ENCODE peak calls at places on chromosomes 3 and 15, in seven cellular contexts. One of them, this sample, is unnamed.

GRCh38 chr3:197426161-197426566 is 127.8 kb upstream of the DLG1 start:
- DNase-seq in A549: no peak
- DNase-seq in iPS DF 6.9: no peak
- DNase-seq in CD8-positive, alpha-beta memory T cell: no peak
- DNase-seq in caudate nucleus: no peak
- DNase-seq in brain microvascular endothelial cell: no peak
- DNase-seq in PC-3: peak
- DNase-seq in this sample: peak

GRCh38 chr15:31489281-31489680 is 162.6 kb downstream of the KLF13 start:
- DNase-seq in PC-3: no peak
- DNase-seq in caudate nucleus: no peak
- DNase-seq in iPS DF 6.9: no peak
- DNase-seq in CD8-positive, alpha-beta memory T cell: no peak
- DNase-seq in brain microvascular endothelial cell: no peak
- DNase-seq in A549: no peak
- DNase-seq in this sample: no peak

GRCh38 chr15:67149859-67150824 is 84.7 kb downstream of the SMAD3 start:
- DNase-seq in A549: peak
- DNase-seq in brain microvascular endothelial cell: peak
- DNase-seq in CD8-positive, alpha-beta memory T cell: peak
- DNase-seq in caudate nucleus: no peak
- DNase-seq in PC-3: peak
- DNase-seq in iPS DF 6.9: no peak
- DNase-seq in this sample: peak

GRCh38 chr3:43028678-43029490 is 49.8 kb downstream of the GASK1A start:
- DNase-seq in A549: no peak
- DNase-seq in brain microvascular endothelial cell: no peak
- DNase-seq in CD8-positive, alpha-beta memory T cell: no peak
- DNase-seq in caudate nucleus: no peak
- DNase-seq in PC-3: peak
- DNase-seq in iPS DF 6.9: no peak
- DNase-seq in this sample: no peak

GRCh38 chr3:69569520-69569919 is 169.7 kb upstream of the MITF start:
- DNase-seq in CD8-positive, alpha-beta memory T cell: no peak
- DNase-seq in PC-3: no peak
- DNase-seq in A549: no peak
- DNase-seq in brain microvascular endothelial cell: no peak
- DNase-seq in caudate nucleus: no peak
- DNase-seq in iPS DF 6.9: no peak
- DNase-seq in this sample: no peak

GRCh38 chr15:27086146-27086545 is 115.2 kb downstream of the GABRG3 start:
- DNase-seq in PC-3: no peak
- DNase-seq in iPS DF 6.9: no peak
- DNase-seq in CD8-positive, alpha-beta memory T cell: no peak
- DNase-seq in A549: no peak
- DNase-seq in caudate nucleus: no peak
- DNase-seq in brain microvascular endothelial cell: no peak
- DNase-seq in this sample: no peak

GRCh38 chr3:16474304-16474703 is 39.2 kb downstream of the RFTN1 start:
- DNase-seq in CD8-positive, alpha-beta memory T cell: no peak
- DNase-seq in A549: no peak
- DNase-seq in PC-3: no peak
- DNase-seq in iPS DF 6.9: no peak
- DNase-seq in brain microvascular endothelial cell: peak
- DNase-seq in caudate nucleus: no peak
- DNase-seq in this sample: no peak

GRCh38 chr15:58498821-58499580 is 67.2 kb downstream of the LIPC start:
- DNase-seq in PC-3: no peak
- DNase-seq in CD8-positive, alpha-beta memory T cell: no peak
- DNase-seq in brain microvascular endothelial cell: peak
- DNase-seq in iPS DF 6.9: no peak
- DNase-seq in caudate nucleus: no peak
- DNase-seq in A549: no peak
- DNase-seq in this sample: peak

GRCh38 chr3:64038252-64038651 is 15.0 kb upstream of the PSMD6 start:
- DNase-seq in iPS DF 6.9: no peak
- DNase-seq in CD8-positive, alpha-beta memory T cell: no peak
- DNase-seq in PC-3: no peak
- DNase-seq in brain microvascular endothelial cell: no peak
- DNase-seq in caudate nucleus: no peak
- DNase-seq in A549: no peak
- DNase-seq in this sample: no peak

GRCh38 chr3:126442099-126442848 is 33.4 kb downstream of the ZXDC start:
- DNase-seq in caudate nucleus: no peak
- DNase-seq in CD8-positive, alpha-beta memory T cell: no peak
- DNase-seq in iPS DF 6.9: no peak
- DNase-seq in brain microvascular endothelial cell: no peak
- DNase-seq in PC-3: no peak
- DNase-seq in A549: no peak
- DNase-seq in this sample: no peak

GRCh38 chr3:143352850-143353550 is 233.4 kb downstream of the CHST2 start:
- DNase-seq in brain microvascular endothelial cell: no peak
- DNase-seq in PC-3: no peak
- DNase-seq in caudate nucleus: no peak
- DNase-seq in CD8-positive, alpha-beta memory T cell: no peak
- DNase-seq in iPS DF 6.9: no peak
- DNase-seq in A549: no peak
- DNase-seq in this sample: no peak

GRCh38 chr3:138833908-138834358 is 795 bp downstream of the PIK3CB start:
- DNase-seq in iPS DF 6.9: no peak
- DNase-seq in brain microvascular endothelial cell: peak
- DNase-seq in CD8-positive, alpha-beta memory T cell: no peak
- DNase-seq in caudate nucleus: no peak
- DNase-seq in PC-3: no peak
- DNase-seq in A549: no peak
- DNase-seq in this sample: no peak

GRCh38 chr3:158737987-158738615 is 5.8 kb upstream of the RARRES1 start:
- DNase-seq in brain microvascular endothelial cell: no peak
- DNase-seq in CD8-positive, alpha-beta memory T cell: no peak
- DNase-seq in A549: no peak
- DNase-seq in PC-3: no peak
- DNase-seq in caudate nucleus: no peak
- DNase-seq in iPS DF 6.9: no peak
- DNase-seq in this sample: no peak

GRCh38 chr15:40976819-40977218 is 23.5 kb downstream of the CHAC1 start:
- DNase-seq in iPS DF 6.9: no peak
- DNase-seq in brain microvascular endothelial cell: no peak
- DNase-seq in A549: no peak
- DNase-seq in caudate nucleus: no peak
- DNase-seq in PC-3: no peak
- DNase-seq in CD8-positive, alpha-beta memory T cell: no peak
- DNase-seq in this sample: no peak

GRCh38 chr3:100210777-100211145 is 50.0 kb upstream of the TBC1D23 start:
- DNase-seq in brain microvascular endothelial cell: peak
- DNase-seq in PC-3: no peak
- DNase-seq in A549: no peak
- DNase-seq in caudate nucleus: no peak
- DNase-seq in CD8-positive, alpha-beta memory T cell: no peak
- DNase-seq in iPS DF 6.9: peak
- DNase-seq in this sample: peak

GRCh38 chr3:98906230-98906629 is 4.7 kb upstream of the DCBLD2 start:
- DNase-seq in caudate nucleus: no peak
- DNase-seq in brain microvascular endothelial cell: peak
- DNase-seq in PC-3: peak
- DNase-seq in iPS DF 6.9: no peak
- DNase-seq in CD8-positive, alpha-beta memory T cell: no peak
- DNase-seq in A549: no peak
- DNase-seq in this sample: peak

GRCh38 chr3:175005881-175006280 is 146.7 kb downstream of the NAALADL2 start:
- DNase-seq in PC-3: no peak
- DNase-seq in brain microvascular endothelial cell: no peak
- DNase-seq in iPS DF 6.9: no peak
- DNase-seq in caudate nucleus: no peak
- DNase-seq in CD8-positive, alpha-beta memory T cell: no peak
- DNase-seq in A549: no peak
- DNase-seq in this sample: no peak

GRCh38 chr3:179454887-179455286 is 3.6 kb upstream of the GNB4 start:
- DNase-seq in A549: no peak
- DNase-seq in caudate nucleus: no peak
- DNase-seq in brain microvascular endothelial cell: peak
- DNase-seq in PC-3: no peak
- DNase-seq in iPS DF 6.9: no peak
- DNase-seq in CD8-positive, alpha-beta memory T cell: no peak
- DNase-seq in this sample: no peak

GRCh38 chr3:100040446-100040845 is 73.9 kb downstream of the FILIP1L start:
- DNase-seq in caudate nucleus: no peak
- DNase-seq in PC-3: peak
- DNase-seq in iPS DF 6.9: no peak
- DNase-seq in brain microvascular endothelial cell: no peak
- DNase-seq in CD8-positive, alpha-beta memory T cell: no peak
- DNase-seq in A549: no peak
- DNase-seq in this sample: no peak

GRCh38 chr3:23806322-23807160 is 786 bp downstream of the UBE2E1 start:
- DNase-seq in caudate nucleus: no peak
- DNase-seq in iPS DF 6.9: no peak
- DNase-seq in A549: peak
- DNase-seq in PC-3: no peak
- DNase-seq in CD8-positive, alpha-beta memory T cell: peak
- DNase-seq in brain microvascular endothelial cell: no peak
- DNase-seq in this sample: peak

GRCh38 chr3:66854752-66855151 is 143.4 kb upstream of the KBTBD8 start:
- DNase-seq in A549: no peak
- DNase-seq in brain microvascular endothelial cell: no peak
- DNase-seq in CD8-positive, alpha-beta memory T cell: no peak
- DNase-seq in iPS DF 6.9: no peak
- DNase-seq in caudate nucleus: no peak
- DNase-seq in PC-3: no peak
- DNase-seq in this sample: no peak

GRCh38 chr3:136862611-136862951 is 573 bp downstream of the NCK1 start:
- DNase-seq in caudate nucleus: no peak
- DNase-seq in iPS DF 6.9: no peak
- DNase-seq in A549: peak
- DNase-seq in PC-3: peak
- DNase-seq in CD8-positive, alpha-beta memory T cell: peak
- DNase-seq in brain microvascular endothelial cell: peak
- DNase-seq in this sample: no peak

GRCh38 chr3:9615003-9615628 is 34.2 kb upstream of the MTMR14 start:
- DNase-seq in brain microvascular endothelial cell: no peak
- DNase-seq in A549: no peak
- DNase-seq in iPS DF 6.9: no peak
- DNase-seq in caudate nucleus: no peak
- DNase-seq in CD8-positive, alpha-beta memory T cell: no peak
- DNase-seq in PC-3: peak
- DNase-seq in this sample: no peak

GRCh38 chr3:138361561-138361971 is 13.2 kb downstream of the MRAS start:
- DNase-seq in A549: no peak
- DNase-seq in CD8-positive, alpha-beta memory T cell: no peak
- DNase-seq in brain microvascular endothelial cell: no peak
- DNase-seq in caudate nucleus: no peak
- DNase-seq in PC-3: no peak
- DNase-seq in iPS DF 6.9: no peak
- DNase-seq in this sample: no peak

GRCh38 chr15:48415036-48415886 is 84.0 kb downstream of the DUT start:
- DNase-seq in caudate nucleus: no peak
- DNase-seq in A549: peak
- DNase-seq in brain microvascular endothelial cell: no peak
- DNase-seq in CD8-positive, alpha-beta memory T cell: no peak
- DNase-seq in PC-3: peak
- DNase-seq in iPS DF 6.9: no peak
- DNase-seq in this sample: no peak

GRCh38 chr3:184874709-184875644 is 63.0 kb downstream of the VPS8 start:
- DNase-seq in CD8-positive, alpha-beta memory T cell: no peak
- DNase-seq in PC-3: peak
- DNase-seq in caudate nucleus: no peak
- DNase-seq in A549: peak
- DNase-seq in brain microvascular endothelial cell: peak
- DNase-seq in iPS DF 6.9: peak
- DNase-seq in this sample: no peak

GRCh38 chr3:8503871-8504610 is 2.4 kb downstream of the LMCD1 start:
- DNase-seq in iPS DF 6.9: no peak
- DNase-seq in A549: no peak
- DNase-seq in brain microvascular endothelial cell: no peak
- DNase-seq in CD8-positive, alpha-beta memory T cell: no peak
- DNase-seq in PC-3: no peak
- DNase-seq in caudate nucleus: no peak
- DNase-seq in this sample: no peak
- H3K27ac ChIP-seq in iPS DF 6.9: no peak
- H3K27ac ChIP-seq in A549: peak
- H3K27ac ChIP-seq in brain microvascular endothelial cell: peak
- H3K27ac ChIP-seq in CD8-positive, alpha-beta memory T cell: no peak
- H3K27ac ChIP-seq in PC-3: peak
- H3K27ac ChIP-seq in caudate nucleus: no peak
- H3K27ac ChIP-seq in this sample: no peak

DNA sequence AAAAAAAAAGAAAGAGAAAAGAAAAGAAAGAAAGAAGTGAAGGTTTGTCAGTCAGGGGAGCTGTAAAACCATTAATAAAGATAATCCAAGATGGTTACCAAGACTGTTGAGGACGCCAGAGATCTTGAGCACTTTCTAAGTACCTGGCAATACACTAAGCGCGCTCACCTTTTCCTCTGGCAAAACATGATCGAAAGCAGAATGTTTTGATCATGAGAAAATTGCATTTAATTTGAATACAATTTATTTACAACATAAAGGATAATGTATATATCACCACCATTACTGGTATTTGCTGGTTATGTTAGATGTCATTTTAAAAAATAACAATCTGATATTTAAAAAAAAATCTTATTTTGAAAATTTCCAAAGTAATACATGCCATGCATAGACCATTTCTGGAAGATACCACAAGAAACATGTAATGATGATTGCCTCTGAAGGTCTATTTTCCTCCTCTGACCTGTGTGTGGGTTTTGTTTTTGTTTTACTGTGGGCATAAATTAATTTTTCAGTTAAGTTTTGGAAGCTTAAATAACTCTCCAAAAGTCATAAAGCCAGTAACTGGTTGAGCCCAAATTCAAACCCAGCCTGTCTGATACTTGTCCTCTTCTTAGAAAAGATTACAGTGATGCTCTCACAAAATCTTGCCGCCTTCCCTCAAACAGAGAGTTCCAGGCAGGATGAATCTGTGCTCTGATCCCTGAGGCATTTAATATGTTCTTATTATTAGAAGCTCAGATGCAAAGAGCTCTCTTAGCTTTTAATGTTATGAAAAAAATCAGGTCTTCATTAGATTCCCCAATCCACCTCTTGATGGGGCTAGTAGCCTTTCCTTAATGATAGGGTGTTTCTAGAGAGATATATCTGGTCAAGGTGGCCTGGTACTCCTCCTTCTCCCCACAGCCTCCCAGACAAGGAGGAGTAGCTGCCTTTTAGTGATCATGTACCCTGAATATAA is 2.0 kb downstream of the B2M start:
- DNase-seq in caudate nucleus: no peak
- DNase-seq in A549: peak
- DNase-seq in iPS DF 6.9: no peak
- DNase-seq in brain microvascular endothelial cell: no peak
- DNase-seq in PC-3: peak
- DNase-seq in CD8-positive, alpha-beta memory T cell: no peak
- DNase-seq in this sample: peak
- H3K27ac ChIP-seq in caudate nucleus: no peak
- H3K27ac ChIP-seq in A549: peak
- H3K27ac ChIP-seq in iPS DF 6.9: no peak
- H3K27ac ChIP-seq in brain microvascular endothelial cell: no peak
- H3K27ac ChIP-seq in PC-3: no peak
- H3K27ac ChIP-seq in CD8-positive, alpha-beta memory T cell: peak
- H3K27ac ChIP-seq in this sample: no peak

GRCh38 chr3:59237121-59237520 is 187.3 kb upstream of the CFAP20DC start:
- DNase-seq in A549: no peak
- DNase-seq in PC-3: peak
- DNase-seq in CD8-positive, alpha-beta memory T cell: no peak
- DNase-seq in brain microvascular endothelial cell: no peak
- DNase-seq in caudate nucleus: no peak
- DNase-seq in iPS DF 6.9: no peak
- DNase-seq in this sample: no peak
- H3K27ac ChIP-seq in A549: no peak
- H3K27ac ChIP-seq in PC-3: peak
- H3K27ac ChIP-seq in CD8-positive, alpha-beta memory T cell: no peak
- H3K27ac ChIP-seq in brain microvascular endothelial cell: no peak
- H3K27ac ChIP-seq in caudate nucleus: no peak
- H3K27ac ChIP-seq in iPS DF 6.9: no peak
- H3K27ac ChIP-seq in this sample: peak

GRCh38 chr3:122984007-122984406 is 43.6 kb downstream of the SEMA5B start:
- DNase-seq in iPS DF 6.9: no peak
- DNase-seq in PC-3: no peak
- DNase-seq in A549: no peak
- DNase-seq in brain microvascular endothelial cell: no peak
- DNase-seq in CD8-positive, alpha-beta memory T cell: no peak
- DNase-seq in caudate nucleus: no peak
- DNase-seq in this sample: no peak
- H3K27ac ChIP-seq in iPS DF 6.9: no peak
- H3K27ac ChIP-seq in PC-3: no peak
- H3K27ac ChIP-seq in A549: no peak
- H3K27ac ChIP-seq in brain microvascular endothelial cell: no peak
- H3K27ac ChIP-seq in CD8-positive, alpha-beta memory T cell: no peak
- H3K27ac ChIP-seq in caudate nucleus: no peak
- H3K27ac ChIP-seq in this sample: no peak

This sample was measured in SJSA1.